ENCODE peak calls at places on chromosome 9, in six cellular contexts. V, O, K, W, F and H are unnamed samples.

GRCh38 chr9:17531642-17532254 is 47.1 kb upstream of the SH3GL2 start:
- DNase-seq in V (peak), O (peak), K (peak), F (no peak), W (peak), H (peak)

GRCh38 chr9:135085830-135086546 is 1.5 kb upstream of the OLFM1 start:
- DNase-seq in W (peak), V (peak), K (peak), F (peak), O (peak), H (peak)

GRCh38 chr9:15909297-15909696 is 356.5 kb downstream of the CCDC171 start:
- DNase-seq in K (no peak), F (no peak), V (no peak), O (no peak), W (no peak), H (peak)

GRCh38 chr9:69044226-69045219 is 9.0 kb downstream of the FXN start:
- DNase-seq in O (no peak), F (no peak), K (no peak), V (no peak), W (no peak), H (peak)

GRCh38 chr9:128166169-128166568 is 6.1 kb downstream of the BBLN start:
- DNase-seq in W (no peak), O (no peak), F (no peak), V (no peak), K (no peak), H (no peak)

GRCh38 chr9:75615284-75615683 is 275.2 kb upstream of the PCSK5 start:
- DNase-seq in F (no peak), V (no peak), K (no peak), O (no peak), W (no peak), H (no peak)

GRCh38 chr9:133986061-133986460 is 6.1 kb downstream of the VAV2 start:
- DNase-seq in O (no peak), W (no peak), K (no peak), F (no peak), V (no peak), H (no peak)

GRCh38 chr9:26947736-26948135 is 694 bp upstream of the PLAA start:
- DNase-seq in K (no peak), O (no peak), V (no peak), W (peak), F (no peak), H (no peak)

GRCh38 chr9:130663258-130664171 is 879 bp upstream of the PRDM12 start:
- DNase-seq in K (no peak), V (no peak), W (no peak), O (no peak), F (no peak), H (no peak)

GRCh38 chr9:88732128-88732527 is 197.2 kb downstream of the NXNL2 start:
- DNase-seq in W (no peak), F (no peak), V (no peak), O (no peak), K (no peak), H (peak)

GRCh38 chr9:107809859-107810492 is 320.4 kb upstream of the KLF4 start:
- DNase-seq in O (no peak), F (no peak), V (no peak), W (no peak), K (peak), H (peak)

GRCh38 chr9:84862786-84863185 is 193.3 kb downstream of the NTRK2 start:
- DNase-seq in F (no peak), V (no peak), K (no peak), O (no peak), W (no peak), H (peak)

GRCh38 chr9:82513242-82513750 is 524.7 kb downstream of the SPATA31D1 start:
- DNase-seq in W (no peak), F (no peak), V (no peak), K (no peak), O (no peak), H (peak)

GRCh38 chr9:68690088-68690487 is 15.0 kb upstream of the PIP5K1B start:
- DNase-seq in K (no peak), F (peak), V (no peak), W (no peak), O (no peak), H (peak)

GRCh38 chr9:114487607-114488300 is 17.5 kb downstream of the WHRN start:
- DNase-seq in V (peak), W (peak), K (peak), O (peak), F (no peak), H (peak)

GRCh38 chr9:8863886-8864881 is 1064.6 kb upstream of the DMAC1 start:
- DNase-seq in W (no peak), V (no peak), K (no peak), O (no peak), F (no peak), H (peak)

DNA sequence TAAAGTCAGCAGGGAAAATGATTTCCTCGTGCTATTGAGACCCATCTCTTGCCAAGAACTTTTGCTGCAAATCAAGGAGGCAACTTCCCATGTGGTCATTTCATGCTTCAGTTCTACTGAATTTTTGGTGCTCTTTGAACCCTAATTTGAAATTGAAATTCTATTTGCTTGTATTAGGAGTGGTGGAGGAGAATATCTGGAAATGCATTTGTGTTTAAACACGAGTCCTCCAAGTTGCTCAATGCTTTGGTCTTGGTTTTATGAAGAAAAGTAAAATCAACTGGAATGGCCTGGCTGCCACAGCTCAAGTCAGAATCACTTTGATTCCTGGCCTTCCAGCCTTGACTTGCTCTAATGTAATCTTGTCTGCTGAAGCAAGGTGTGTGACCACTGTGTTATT is 613.2 kb downstream of the TLE1 start:
- DNase-seq in W (no peak), F (no peak), V (no peak), O (no peak), K (no peak), H (no peak)
- TF ChIP-seq CTCF in W (no peak), F (no peak), V (no peak), O (no peak), K (no peak), H (no peak)

DNA sequence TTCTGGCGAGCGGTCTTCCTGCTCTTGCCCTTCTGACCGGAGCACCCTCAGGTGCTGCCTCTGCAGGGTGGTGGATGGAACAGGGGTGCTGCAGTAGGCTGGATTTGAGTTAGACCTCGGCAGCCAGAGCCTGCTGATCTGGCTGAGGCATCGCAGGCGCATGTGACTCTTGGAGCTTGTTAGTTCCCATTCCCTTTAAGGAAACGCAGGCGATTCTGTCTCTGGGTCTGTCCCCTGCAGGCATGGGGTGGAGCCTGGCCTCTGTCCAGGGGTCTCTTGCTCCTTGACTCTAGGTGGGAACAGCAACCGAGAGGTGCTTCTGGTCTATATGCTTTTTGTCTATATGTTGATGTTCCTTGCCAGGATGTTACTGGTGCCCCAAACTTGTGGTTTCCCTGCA is 3.1 kb downstream of the WNK2 start:
- DNase-seq in V (no peak), K (no peak), W (no peak), O (no peak), F (no peak), H (no peak)
- H3K4me3 ChIP-seq in V (no peak), K (no peak), W (no peak), O (peak), F (peak), H (no peak)

GRCh38 chr9:136222896-136223266 is 18.0 kb upstream of the LHX3 start:
- DNase-seq in O (no peak), F (no peak), W (no peak), K (no peak), V (no peak), H (no peak)
- TF ChIP-seq CTCF in O (no peak), F (no peak), W (no peak), K (no peak), V (no peak), H (no peak)

GRCh38 chr9:110207071-110207923 is 662 bp downstream of the C9orf152 start:
- DNase-seq in V (no peak), K (no peak), W (no peak), O (no peak), F (no peak), H (no peak)
- H3K4me3 ChIP-seq in V (no peak), K (no peak), W (no peak), O (no peak), F (no peak), H (no peak)

DNA sequence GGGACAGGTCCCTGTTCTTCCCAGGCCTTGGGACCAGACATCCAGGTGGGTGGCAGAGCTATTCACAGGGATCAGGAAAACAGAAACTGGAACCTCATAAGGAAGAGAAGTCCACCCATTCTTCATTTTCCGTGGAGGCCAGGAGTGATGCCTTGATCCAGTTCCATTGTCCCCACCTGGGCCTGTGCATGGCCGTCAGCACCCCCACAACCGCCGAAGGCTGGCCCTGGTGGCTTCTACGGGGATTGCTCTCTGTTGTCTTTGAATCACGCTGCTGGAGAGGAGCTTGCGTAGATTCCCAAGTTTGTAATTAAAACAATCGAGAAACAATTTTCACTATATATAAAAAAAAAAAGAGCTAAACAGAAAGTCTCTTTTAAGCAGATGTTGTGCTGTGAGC is 134.4 kb downstream of the MVB12B start:
- DNase-seq in W (no peak), O (no peak), K (no peak), F (no peak), V (no peak), H (no peak)
- TF ChIP-seq CTCF in W (no peak), O (no peak), K (no peak), F (no peak), V (peak), H (no peak)

GRCh38 chr9:5608298-5609254 is 20.3 kb upstream of the RIC1 start:
- DNase-seq in K (no peak), V (no peak), W (peak), F (no peak), O (peak), H (peak)
- H3K4me3 ChIP-seq in K (peak), V (no peak), W (peak), F (peak), O (peak), H (peak)